ENCODE peak calls at places on chromosomes 1 and 21, in seven cellular contexts. Z, G, N, Q, P, H and D are unnamed samples. For H3K36me3, the result is how much of the 10 kb centered on the place peaks cover.

GRCh38 chr1:90114521-90115141 is 119.7 kb downstream of the ZNF326 start:
- DNase-seq in N (no peak), Z (no peak), G (peak), H (no peak), P (peak), Q (no peak), D (no peak)

GRCh38 chr1:23593556-23594148 is 34.4 kb upstream of the ID3 start:
- DNase-seq in G (no peak), N (no peak), H (no peak), Q (no peak), Z (no peak), P (no peak), D (peak)

GRCh38 chr1:33970148-33970825 is 106.4 kb downstream of the HMGB4 start:
- DNase-seq in Z (no peak), H (no peak), G (no peak), N (no peak), P (no peak), Q (no peak), D (no peak)

GRCh38 chr1:221013691-221014293 is 134.5 kb downstream of the HLX start:
- DNase-seq in N (no peak), P (no peak), Q (no peak), G (no peak), Z (no peak), H (no peak), D (no peak)

GRCh38 chr1:210626341-210626740 is 297.6 kb downstream of the HHAT start:
- DNase-seq in Z (no peak), N (no peak), Q (no peak), G (no peak), P (no peak), H (no peak), D (no peak)

GRCh38 chr1:1678581-1679380 is 13.8 kb downstream of the SLC35E2B start:
- DNase-seq in G (peak), N (peak), Q (peak), Z (peak), H (peak), P (peak), D (peak)

GRCh38 chr1:25837253-25837875 is 17.6 kb downstream of the MTFR1L start:
- DNase-seq in P (no peak), H (no peak), Z (no peak), Q (no peak), G (no peak), N (no peak), D (no peak)

GRCh38 chr1:2479186-2479585 is 3.1 kb downstream of the PLCH2 start:
- DNase-seq in H (no peak), G (no peak), Q (no peak), Z (no peak), N (no peak), P (no peak), D (no peak)

GRCh38 chr1:38239258-38239657 is 192.7 kb upstream of the POU3F1 start:
- DNase-seq in P (no peak), H (no peak), G (no peak), Q (no peak), Z (no peak), N (no peak), D (no peak)

GRCh38 chr1:231383159-231383855 is 38.8 kb downstream of the EGLN1 start:
- DNase-seq in P (no peak), Z (no peak), H (no peak), G (no peak), Q (no peak), N (no peak), D (no peak)

GRCh38 chr1:214550339-214551051 is 907 bp downstream of the PTPN14 start:
- DNase-seq in Z (no peak), N (no peak), G (no peak), P (no peak), Q (no peak), H (no peak), D (no peak)

GRCh38 chr1:73744985-73745384 is 453.0 kb downstream of the LRRIQ3 start:
- DNase-seq in N (no peak), H (no peak), Z (no peak), P (no peak), Q (no peak), G (no peak), D (no peak)

GRCh38 chr1:167190747-167191237 is 29.9 kb upstream of the POU2F1 start:
- DNase-seq in N (no peak), G (no peak), H (no peak), P (no peak), Q (no peak), Z (no peak), D (no peak)

GRCh38 chr21:22993144-22993543 is 1994.9 kb downstream of the NCAM2 start:
- DNase-seq in N (no peak), G (no peak), H (no peak), Q (no peak), P (no peak), Z (no peak), D (no peak)

GRCh38 chr1:74465193-74465681 is 47.2 kb downstream of the LRRC53 start:
- DNase-seq in Z (no peak), Q (no peak), G (no peak), P (no peak), H (no peak), N (no peak), D (no peak)

GRCh38 chr1:201706109-201706508 is 122.8 kb upstream of the IPO9 start:
- DNase-seq in Z (no peak), P (no peak), H (no peak), Q (no peak), N (no peak), G (no peak), D (no peak)

GRCh38 chr1:30379684-30380624 is 343.4 kb downstream of the MATN1 start:
- DNase-seq in P (peak), N (peak), H (peak), Q (peak), Z (peak), G (peak), D (peak)

GRCh38 chr21:37712204-37712934 is 203.9 kb downstream of the KCNJ6 start:
- DNase-seq in G (peak), Q (peak), H (peak), P (no peak), Z (no peak), N (peak), D (no peak)

GRCh38 chr21:30044447-30045064 is 104.8 kb upstream of the GRIK1 start:
- DNase-seq in Z (no peak), N (no peak), Q (no peak), H (no peak), G (peak), P (no peak), D (no peak)

GRCh38 chr1:22053018-22053860 is 730 bp downstream of the CDC42 start:
- DNase-seq in H (peak), P (no peak), Q (peak), N (peak), Z (peak), G (peak), D (peak)

GRCh38 chr1:20233866-20234265 is 47.5 kb upstream of the PLA2G2C start:
- DNase-seq in H (no peak), P (no peak), N (no peak), Q (no peak), Z (no peak), G (no peak), D (no peak)

GRCh38 chr1:207027221-207027777 is 5.3 kb downstream of the C1orf116 start:
- DNase-seq in G (no peak), Q (peak), Z (no peak), P (no peak), N (peak), H (no peak), D (no peak)

GRCh38 chr1:43363935-43364525 is 3.8 kb downstream of the ELOVL1 start:
- DNase-seq in H (no peak), Z (no peak), P (no peak), N (no peak), Q (no peak), G (no peak), D (no peak)

GRCh38 chr1:3032970-3033794 is 11.9 kb downstream of the ACTRT2 start:
- DNase-seq in N (no peak), G (no peak), P (no peak), H (no peak), Q (no peak), Z (peak), D (no peak)

GRCh38 chr1:6588128-6588892 is 8.5 kb downstream of the ZBTB48 start:
- DNase-seq in P (no peak), G (no peak), N (no peak), H (no peak), Z (no peak), Q (no peak), D (no peak)

GRCh38 chr1:240387036-240387435 is 224.9 kb downstream of the GREM2 start:
- DNase-seq in Q (no peak), P (no peak), G (no peak), H (no peak), N (no peak), Z (no peak), D (no peak)

GRCh38 chr1:240385551-240385950 is 226.4 kb downstream of the GREM2 start:
- DNase-seq in Z (no peak), G (no peak), H (no peak), N (no peak), P (no peak), Q (no peak), D (no peak)

GRCh38 chr1:240385985-240386978 is 225.7 kb downstream of the GREM2 start:
- DNase-seq in P (no peak), H (no peak), Q (no peak), Z (no peak), N (no peak), G (no peak), D (no peak)
- TF ChIP-seq EP300 in P (no peak), H (no peak), Q (no peak), Z (no peak), N (no peak), G (no peak), D (no peak)

GRCh38 chr1:93596329-93597089 is 85.1 kb downstream of the BCAR3 start:
- DNase-seq in Z (peak), N (no peak), G (no peak), Q (no peak), H (no peak), P (no peak), D (no peak)

GRCh38 chr1:93595266-93595665 is 86.4 kb downstream of the BCAR3 start:
- DNase-seq in Z (peak), N (no peak), Q (no peak), G (no peak), H (no peak), P (no peak), D (no peak)

GRCh38 chr1:93594603-93594880 is 87.1 kb downstream of the BCAR3 start:
- DNase-seq in Q (no peak), N (no peak), Z (no peak), H (no peak), G (no peak), P (no peak), D (no peak)

GRCh38 chr1:93593868-93594602 is 87.6 kb downstream of the BCAR3 start:
- DNase-seq in G (no peak), N (no peak), Z (peak), P (no peak), Q (no peak), H (no peak), D (no peak)

GRCh38 chr1:93595749-93596148 is 85.9 kb downstream of the BCAR3 start:
- DNase-seq in Z (no peak), Q (no peak), H (no peak), P (no peak), G (no peak), N (no peak), D (no peak)
- H3K36me3 ChIP-seq in Z (under half), Q (under half), H (under half), P (under half), G (under half), N (under half), D (under half)

GRCh38 chr1:152108899-152109222 is 6.4 kb downstream of the TCHH start:
- DNase-seq in Z (no peak), H (no peak), N (no peak), G (no peak), P (no peak), Q (no peak), D (no peak)
- H3K4me3 ChIP-seq in Z (no peak), H (no peak), N (peak), G (no peak), P (no peak), Q (peak), D (peak)

DNA sequence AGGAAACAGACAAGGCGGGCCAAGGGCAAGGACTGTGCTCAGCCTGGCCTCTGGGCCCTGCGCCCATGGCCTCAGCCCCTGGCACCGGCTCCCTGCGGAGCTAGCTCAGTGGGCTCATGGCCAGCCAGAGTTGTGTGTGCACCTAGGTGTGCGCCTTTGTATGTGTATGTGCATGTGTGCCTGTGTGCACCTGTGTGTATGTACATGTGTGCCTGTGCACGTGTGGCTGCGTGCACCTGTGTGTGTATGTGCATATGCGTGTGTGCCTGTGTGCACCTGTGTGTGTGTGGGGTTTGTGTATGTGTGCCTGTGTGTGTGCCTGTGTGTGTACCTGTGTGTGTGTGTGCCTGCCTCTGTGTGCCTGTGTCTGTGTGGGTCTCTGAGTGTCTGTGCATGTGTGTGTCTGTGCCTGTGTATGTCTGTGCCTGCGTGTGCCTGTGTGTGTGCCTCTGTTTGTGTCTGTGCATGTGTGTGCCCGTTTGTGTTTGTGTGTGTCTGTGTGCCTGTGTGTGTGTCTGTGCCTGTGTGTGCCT is 7.4 kb downstream of the GPR137B start:
- DNase-seq in Z (no peak), P (no peak), G (no peak), N (no peak), Q (peak), H (no peak), D (no peak)
- TF ChIP-seq EP300 in Z (no peak), P (no peak), G (no peak), N (no peak), Q (no peak), H (no peak), D (no peak)

GRCh38 chr21:33014331-33014730 is 11.4 kb upstream of the OLIG2 start:
- DNase-seq in N (no peak), H (no peak), G (no peak), P (no peak), Z (no peak), Q (no peak), D (no peak)

GRCh38 chr21:33013618-33014017 is 12.1 kb upstream of the OLIG2 start:
- DNase-seq in N (no peak), Z (no peak), G (no peak), Q (no peak), H (no peak), P (no peak), D (no peak)

GRCh38 chr21:33018707-33019455 is 6.9 kb upstream of the OLIG2 start:
- DNase-seq in N (no peak), P (no peak), Q (no peak), H (no peak), Z (no peak), G (no peak), D (no peak)

GRCh38 chr21:33011462-33011861 is 14.3 kb upstream of the OLIG2 start:
- DNase-seq in G (no peak), H (no peak), Q (no peak), N (no peak), Z (no peak), P (no peak), D (no peak)

DNA sequence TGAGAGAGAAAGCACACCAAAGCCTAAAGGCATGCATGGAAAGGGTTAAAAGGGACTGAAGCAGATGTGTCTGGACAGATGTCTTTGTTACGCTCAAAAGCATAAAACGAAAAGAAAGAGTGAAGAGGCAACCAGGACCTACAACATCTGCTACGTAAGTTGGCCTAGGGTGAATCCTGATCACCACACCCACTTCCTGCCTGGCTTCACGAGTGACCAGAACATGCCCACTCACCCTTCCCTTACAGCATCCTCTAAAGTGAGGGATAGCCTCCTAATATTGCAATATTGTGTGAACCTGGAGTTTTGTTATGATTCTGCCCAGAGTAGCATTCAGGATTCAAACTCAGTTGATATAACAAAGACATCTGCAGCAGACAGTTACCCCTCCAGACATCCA is 10.6 kb upstream of the OLIG2 start:
- DNase-seq in N (no peak), P (no peak), Q (no peak), Z (no peak), H (no peak), G (no peak), D (no peak)
- H3K36me3 ChIP-seq in N (under half), P (under half), Q (under half), Z (under half), H (under half), G (under half), D (under half)